ENCODE peak calls at places on chromosomes 13 and 19, in five cellular contexts. Y is upper lobe of left lung, O is GM12878, L is HepG2, C is K562. E is an unnamed sample.

GRCh38 chr19:29576043-29576442 is 30.0 kb upstream of the POP4 start:
- ATAC-seq in Y (no peak), L (no peak), C (peak), O (peak), E (no peak)

GRCh38 chr19:3586124-3586626 is 897 bp downstream of the GIPC3 start:
- ATAC-seq in C (peak), Y (no peak), L (no peak), O (no peak), E (no peak)

GRCh38 chr19:54415901-54416621 is 797 bp downstream of the TTYH1 start:
- ATAC-seq in L (no peak), Y (no peak), C (no peak), O (no peak), E (no peak)

GRCh38 chr13:32838985-32839384 is 177.2 kb upstream of the KL start:
- ATAC-seq in L (peak), Y (peak), C (no peak), O (peak), E (peak)

GRCh38 chr13:94312511-94313191 is 166.8 kb downstream of the DCT start:
- ATAC-seq in Y (no peak), O (peak), L (no peak), C (no peak), E (no peak)

GRCh38 chr13:36395280-36395679 is 37.0 kb upstream of the CCNA1 start:
- ATAC-seq in C (peak), L (peak), Y (no peak), O (peak), E (peak)

GRCh38 chr13:101025925-101026324 is 351.3 kb upstream of the TMTC4 start:
- ATAC-seq in L (no peak), C (no peak), Y (no peak), O (no peak), E (no peak)

GRCh38 chr19:12939292-12939606 is 840 bp downstream of the CALR start:
- ATAC-seq in O (peak), Y (no peak), C (no peak), L (no peak), E (no peak)

GRCh38 chr19:5113101-5113557 is 144.2 kb downstream of the KDM4B start:
- ATAC-seq in L (no peak), O (no peak), C (no peak), Y (peak), E (no peak)
- H3K27ac ChIP-seq in L (no peak), O (no peak), C (no peak), Y (no peak), E (no peak)

GRCh38 chr19:15456871-15457700 is 7.3 kb downstream of the RASAL3 start:
- ATAC-seq in Y (no peak), L (no peak), C (peak), O (peak), E (no peak)
- TF ChIP-seq POLR2A in Y (no peak), L (no peak), C (no peak), O (no peak), E (no peak)

DNA sequence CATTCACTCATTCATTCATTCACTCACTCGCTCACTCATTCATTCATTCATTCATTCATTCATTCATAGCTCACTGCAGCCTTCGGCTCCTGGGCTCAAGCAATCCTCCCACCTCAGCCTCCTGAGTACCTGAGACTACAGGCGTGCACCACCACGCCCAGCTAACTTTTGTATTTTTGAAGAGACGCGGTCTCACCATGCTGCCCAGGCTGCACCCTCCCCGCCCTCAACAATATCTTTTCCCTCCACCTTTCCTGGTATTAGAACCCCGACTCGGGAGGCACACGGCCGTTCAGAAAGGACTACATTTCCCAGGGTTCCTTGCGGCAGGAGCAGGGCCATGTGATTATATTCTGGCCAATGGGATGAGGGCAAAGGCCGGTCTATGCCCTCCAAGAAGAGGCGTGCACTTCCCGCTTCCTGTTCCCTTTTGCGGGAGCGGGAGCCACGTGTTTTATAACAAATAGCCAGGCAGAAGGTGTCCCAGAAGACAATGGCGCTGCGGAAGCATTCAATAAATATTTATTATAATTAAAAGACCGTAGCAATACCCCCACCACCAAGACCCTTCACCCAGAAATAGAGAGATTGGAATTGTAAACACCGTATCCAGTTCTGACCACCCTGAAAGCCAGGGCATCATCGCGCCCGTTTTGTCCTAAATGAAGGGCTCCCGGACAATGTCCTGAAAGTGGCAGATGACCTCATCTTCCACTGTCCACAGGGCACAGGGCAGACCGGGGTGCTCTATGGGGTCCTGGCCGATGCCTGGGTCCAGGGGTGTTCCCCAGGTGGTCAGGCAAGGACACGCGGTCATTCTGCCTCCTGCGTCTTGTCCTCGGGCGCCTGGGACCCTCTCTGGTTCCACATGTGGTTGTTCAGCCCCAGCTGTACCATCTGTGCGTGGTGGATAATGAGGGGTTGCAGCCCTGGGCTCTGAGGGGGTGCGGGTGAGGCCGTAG is 15.8 kb downstream of the TICAM1 start:
- ATAC-seq in C (peak), L (peak), Y (peak), O (peak), E (peak)
- TF ChIP-seq EP300 in C (no peak), L (no peak), Y (no peak), O (no peak), E (no peak)

DNA sequence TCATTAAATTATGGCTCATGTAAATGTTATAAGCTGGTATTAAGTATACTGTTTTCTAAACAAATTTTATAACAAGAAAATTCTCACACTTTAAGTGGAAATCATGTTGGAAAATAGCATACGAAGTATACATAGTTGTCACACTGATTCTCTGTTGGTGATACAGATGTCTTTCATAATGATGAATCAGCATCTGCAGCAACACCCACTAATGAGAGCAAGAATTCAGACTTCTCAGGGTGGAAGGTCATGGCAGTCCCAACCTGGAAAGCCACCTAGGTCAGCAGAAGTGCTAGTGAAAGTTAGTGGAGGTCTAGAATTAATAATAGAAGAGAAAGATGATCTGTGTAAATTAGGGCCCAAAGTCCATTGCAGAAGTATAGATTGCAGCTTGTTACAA is 719.7 kb upstream of the MIR17HG start:
- ATAC-seq in L (no peak), Y (no peak), O (no peak), C (no peak), E (no peak)
- H3K27ac ChIP-seq in L (no peak), Y (no peak), O (no peak), C (no peak), E (no peak)

GRCh38 chr19:20925481-20925880 is 2.4 kb downstream of the ZNF85 start:
- ATAC-seq in L (no peak), O (no peak), Y (no peak), C (no peak), E (no peak)

GRCh38 chr19:20926796-20927195 is 3.7 kb downstream of the ZNF85 start:
- ATAC-seq in C (no peak), O (no peak), L (no peak), Y (no peak), E (no peak)

GRCh38 chr19:20928371-20928770 is 5.3 kb downstream of the ZNF85 start:
- ATAC-seq in Y (no peak), C (no peak), L (no peak), O (no peak), E (no peak)

DNA sequence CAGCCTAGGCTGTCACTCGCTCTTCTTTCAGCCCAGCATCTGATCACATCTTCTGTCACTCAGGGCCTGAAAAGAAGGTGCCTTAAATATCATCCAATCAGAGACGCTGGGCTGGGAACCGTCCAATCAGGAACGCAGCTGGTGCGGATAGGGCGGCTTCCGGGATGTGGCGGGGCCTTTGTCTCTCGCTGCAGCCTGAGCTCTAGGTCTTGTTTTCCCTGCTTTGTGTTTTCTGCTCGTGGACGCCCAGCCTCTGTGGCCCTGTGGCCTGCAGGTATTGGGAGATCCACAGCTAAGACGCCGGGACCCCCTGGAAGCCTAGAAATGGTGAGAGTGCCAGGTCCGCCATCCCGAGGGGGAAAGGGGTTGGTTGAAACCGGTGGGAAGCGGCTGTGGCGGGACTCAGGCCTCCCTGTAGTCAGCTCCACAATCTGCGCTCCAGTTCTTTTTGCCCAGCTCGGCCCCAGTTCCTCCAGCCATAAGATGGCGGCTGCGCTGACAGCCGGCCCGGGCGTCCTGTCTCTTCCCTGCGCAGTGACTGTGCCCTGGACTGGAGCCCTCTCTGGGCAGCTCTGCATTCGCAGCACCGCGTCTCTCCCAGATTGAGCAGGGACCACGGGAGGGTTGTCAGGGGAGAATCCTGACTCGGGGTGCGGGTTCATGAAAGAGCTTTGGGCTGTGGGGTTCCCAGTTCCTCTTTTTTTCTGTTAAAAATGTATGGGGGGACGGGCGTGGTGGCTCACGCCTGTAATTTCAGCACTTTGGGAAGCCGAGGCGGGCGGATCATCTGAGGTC is at the start of gene ZNF85:
- ATAC-seq in L (peak), C (peak), Y (peak), O (peak), E (peak)
- TF ChIP-seq POLR2A in L (peak), C (no peak), Y (peak), O (peak), E (peak)

GRCh38 chr19:45770192-45771101 is 1.4 kb upstream of the SIX5 start:
- ATAC-seq in Y (peak), O (peak), C (peak), L (peak), E (peak)
- TF ChIP-seq EP300 in Y (no peak), O (no peak), C (no peak), L (no peak), E (no peak)

DNA sequence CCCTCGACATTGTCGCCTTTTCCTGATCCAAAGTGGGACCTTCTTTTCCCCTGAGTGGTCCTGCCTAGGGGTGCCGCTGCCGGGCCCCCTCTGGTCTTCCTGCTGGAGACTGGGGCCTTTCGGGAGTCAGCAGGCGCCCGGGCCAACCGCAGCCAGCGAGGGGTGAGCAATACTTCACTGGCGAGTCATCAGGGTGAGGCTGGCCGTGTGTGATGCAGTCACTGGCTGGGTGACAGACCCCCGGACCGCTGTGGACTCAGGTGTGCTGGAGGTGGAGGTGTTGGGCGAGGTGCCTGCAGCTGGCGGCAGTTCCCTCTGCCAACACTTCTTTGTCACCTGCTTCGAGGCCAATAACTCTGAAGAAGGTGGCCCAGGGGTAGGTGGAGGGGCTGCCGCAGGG is 1.5 kb upstream of the CGB5 start:
- ATAC-seq in L (no peak), O (no peak), C (no peak), Y (no peak), E (no peak)
- H3K27ac ChIP-seq in L (no peak), O (no peak), C (no peak), Y (no peak), E (no peak)